ENCODE peak calls at places on chromosomes 16 and 17, in seven cellular contexts. V is Caco-2, U is HFF-Myc, Z is breast epithelium, Y is mucosa of descending colon, T is bronchial epithelial cell, G is ovary. F is an unnamed sample.

GRCh38 chr16:2031081-2031577 is 4.4 kb downstream of the NHERF2 start:
- DNase-seq in G (no peak), T (no peak), Z (no peak), Y (no peak), V (no peak), U (no peak), F (no peak)

GRCh38 chr16:47886631-47887415 is 269.0 kb downstream of the ABCC12 start:
- DNase-seq in Z (no peak), V (no peak), U (no peak), G (no peak), Y (no peak), T (peak), F (no peak)

GRCh38 chr16:12426122-12426521 is 377.6 kb downstream of the CPPED1 start:
- DNase-seq in T (no peak), V (no peak), U (peak), Y (no peak), Z (no peak), G (no peak), F (no peak)

GRCh38 chr17:40540448-40540847 is 24.8 kb downstream of the CCR7 start:
- DNase-seq in V (no peak), Y (no peak), Z (no peak), G (peak), T (no peak), U (no peak), F (peak)

GRCh38 chr17:17186051-17186450 is 20.1 kb downstream of the PLD6 start:
- DNase-seq in Z (no peak), Y (peak), V (peak), T (peak), G (no peak), U (no peak), F (no peak)

GRCh38 chr16:1807626-1808025 is 14.1 kb upstream of the IGFALS start:
- DNase-seq in Z (no peak), Y (no peak), T (no peak), U (no peak), G (no peak), V (no peak), F (no peak)

GRCh38 chr17:42329025-42329976 is 41.0 kb downstream of the STAT5A start:
- DNase-seq in V (peak), G (no peak), U (peak), T (peak), Y (peak), Z (no peak), F (no peak)

GRCh38 chr17:78997881-78998280 is 11.7 kb downstream of the CANT1 start:
- DNase-seq in G (peak), V (no peak), U (no peak), Z (no peak), T (no peak), Y (peak), F (peak)

GRCh38 chr16:55655709-55656694 is at the start of gene SLC6A2:
- DNase-seq in G (no peak), Z (no peak), T (no peak), V (no peak), Y (no peak), U (no peak), F (no peak)

GRCh38 chr17:65022751-65023421 is 33.7 kb downstream of the GNA13 start:
- DNase-seq in U (peak), Z (no peak), T (peak), V (no peak), Y (no peak), G (no peak), F (no peak)

GRCh38 chr17:10585529-10585928 is 36.1 kb upstream of the MYH2 start:
- DNase-seq in V (no peak), Z (no peak), G (no peak), Y (no peak), T (no peak), U (no peak), F (no peak)

GRCh38 chr17:40063034-40063765 is 435 bp downstream of the THRA start:
- DNase-seq in G (peak), U (no peak), Y (peak), Z (no peak), T (no peak), V (peak), F (peak)

GRCh38 chr17:31308372-31308905 is 5.4 kb downstream of the EVI2B start:
- DNase-seq in V (no peak), G (no peak), T (no peak), Z (no peak), U (no peak), Y (no peak), F (no peak)

GRCh38 chr16:2969545-2970521 is 685 bp downstream of the PAQR4 start:
- DNase-seq in Z (no peak), V (peak), G (no peak), T (peak), U (no peak), Y (peak), F (peak)

GRCh38 chr16:87295259-87295658 is 21.9 kb downstream of the C16orf95 start:
- DNase-seq in T (peak), Y (peak), Z (no peak), V (peak), G (no peak), U (no peak), F (no peak)

GRCh38 chr17:73309727-73310555 is 1.9 kb downstream of the CDC42EP4 start:
- DNase-seq in Z (no peak), G (no peak), T (no peak), V (peak), U (no peak), Y (peak), F (no peak)

GRCh38 chr17:77924757-77925336 is 33.7 kb upstream of the TNRC6C start:
- DNase-seq in U (no peak), V (no peak), Z (no peak), Y (peak), G (peak), T (no peak), F (peak)

GRCh38 chr17:31787857-31788570 is 71.0 kb downstream of the COPRS start:
- DNase-seq in T (peak), G (no peak), U (peak), Y (no peak), V (no peak), Z (no peak), F (peak)

GRCh38 chr16:50202926-50203624 is 50.0 kb downstream of the TENT4B start:
- DNase-seq in Y (peak), V (peak), Z (no peak), G (peak), U (peak), T (peak), F (no peak)

GRCh38 chr17:1259910-1260389 is 10.3 kb upstream of the BHLHA9 start:
- DNase-seq in G (no peak), T (no peak), V (no peak), U (no peak), Z (no peak), Y (no peak), F (no peak)

GRCh38 chr16:2466667-2467300 is 4.3 kb upstream of the NTN3 start:
- DNase-seq in G (no peak), Z (no peak), U (no peak), V (no peak), T (no peak), Y (no peak), F (no peak)

GRCh38 chr16:73396556-73396955 is 348.6 kb upstream of the ZFHX3 start:
- DNase-seq in G (no peak), V (no peak), T (no peak), Y (no peak), Z (no peak), U (no peak), F (no peak)

GRCh38 chr16:79390481-79391051 is 210.0 kb downstream of the MAF start:
- DNase-seq in Y (no peak), Z (no peak), T (no peak), U (no peak), G (no peak), V (no peak), F (no peak)

GRCh38 chr17:73909156-73909555 is 264.9 kb upstream of the SDK2 start:
- DNase-seq in G (no peak), Z (no peak), U (no peak), T (no peak), Y (no peak), V (no peak), F (no peak)

GRCh38 chr17:81403671-81404534 is 8.6 kb downstream of the BAHCC1 start:
- DNase-seq in Z (no peak), Y (no peak), G (peak), T (no peak), U (no peak), V (no peak), F (peak)

GRCh38 chr17:8821446-8822105 is 22.4 kb upstream of the MFSD6L start:
- DNase-seq in Y (no peak), G (no peak), Z (no peak), V (no peak), T (no peak), U (no peak), F (peak)

GRCh38 chr16:84505249-84506156 is 1.0 kb upstream of the MEAK7 start:
- DNase-seq in U (no peak), Y (no peak), V (no peak), G (no peak), T (no peak), Z (no peak), F (no peak)

GRCh38 chr16:886802-887731 is 83.7 kb downstream of the LMF1 start:
- DNase-seq in T (no peak), U (no peak), V (no peak), Y (no peak), Z (no peak), G (no peak), F (no peak)

GRCh38 chr17:81854974-81855774 is 5.2 kb downstream of the P4HB start:
- DNase-seq in U (no peak), V (no peak), Y (no peak), Z (no peak), T (peak), G (no peak), F (no peak)

GRCh38 chr17:27158390-27158789 is 135.5 kb upstream of the WSB1 start:
- DNase-seq in Y (no peak), U (no peak), Z (no peak), T (no peak), G (no peak), V (no peak), F (peak)

GRCh38 chr17:55870044-55870443 is 119.2 kb downstream of the PCTP start:
- DNase-seq in G (no peak), Z (no peak), U (no peak), V (no peak), T (no peak), Y (no peak), F (no peak)

GRCh38 chr17:4950757-4951204 is at the start of gene ENO3:
- DNase-seq in U (no peak), G (peak), Z (no peak), Y (peak), T (no peak), V (no peak), F (no peak)

GRCh38 chr17:4950075-4950756 is 703 bp upstream of the ENO3 start:
- DNase-seq in U (no peak), Y (peak), Z (no peak), G (peak), V (no peak), T (no peak), F (no peak)

GRCh38 chr17:4953461-4953961 is 2.6 kb downstream of the ENO3 start:
- DNase-seq in Y (no peak), T (no peak), G (no peak), U (no peak), Z (no peak), V (no peak), F (no peak)

GRCh38 chr17:4949321-4950074 is 1.2 kb upstream of the PFN1 start:
- DNase-seq in G (peak), Y (peak), T (peak), Z (peak), U (no peak), V (peak), F (peak)

DNA sequence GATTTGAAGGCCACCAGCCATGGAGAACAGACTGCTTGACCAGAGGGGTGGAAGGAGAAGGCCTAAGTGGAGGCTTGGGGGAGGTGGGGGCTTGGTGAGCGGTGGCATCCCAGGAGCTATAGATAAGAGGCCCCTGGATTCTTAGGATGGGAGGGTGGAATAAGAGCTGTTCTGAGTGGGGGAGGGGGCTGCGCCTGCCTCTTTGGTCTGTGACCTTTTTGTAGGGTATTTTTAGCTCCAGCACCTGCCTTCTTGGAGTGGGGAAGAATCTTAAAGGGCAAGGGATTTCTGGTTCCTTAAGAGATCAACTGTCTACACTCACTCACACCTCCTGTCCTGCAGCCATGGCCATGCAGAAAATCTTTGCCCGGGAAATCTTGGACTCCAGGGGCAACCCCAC is 567 bp downstream of the ENO3 start:
- DNase-seq in T (no peak), Y (no peak), G (no peak), Z (no peak), U (no peak), V (no peak), F (no peak)
- H3K4me3 ChIP-seq in T (no peak), Y (no peak), G (no peak), Z (no peak), U (no peak), V (no peak), F (no peak)

DNA sequence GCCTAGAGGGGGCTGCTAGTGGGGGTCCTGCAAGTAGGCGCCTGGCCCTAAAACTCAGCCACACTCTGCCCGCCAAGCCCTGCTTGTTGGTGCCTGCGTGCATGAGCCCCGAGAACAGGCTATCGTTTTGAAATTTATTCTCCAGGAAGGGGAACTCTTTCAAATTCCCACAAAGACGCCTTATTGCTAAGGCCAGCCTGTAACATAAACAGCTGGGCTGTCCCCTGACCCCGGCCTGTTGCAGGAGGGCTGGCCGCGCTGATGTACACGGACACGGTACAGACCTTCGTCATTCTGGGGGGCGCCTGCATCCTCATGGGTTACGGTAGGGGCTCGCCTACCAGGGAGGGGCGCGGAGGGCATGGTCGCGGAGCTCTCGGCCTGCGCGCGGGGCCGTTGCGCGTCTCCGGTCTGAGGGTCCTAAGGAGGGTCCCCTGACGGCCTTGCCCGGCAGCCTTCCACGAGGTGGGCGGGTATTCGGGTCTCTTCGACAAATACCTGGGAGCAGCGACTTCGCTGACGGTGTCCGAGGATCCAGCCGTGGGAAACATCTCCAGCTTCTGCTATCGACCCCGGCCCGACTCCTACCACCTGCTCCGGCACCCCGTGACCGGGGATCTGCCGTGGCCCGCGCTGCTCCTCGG is 4.3 kb downstream of the SLC5A2 start:
- DNase-seq in V (no peak), Z (no peak), T (no peak), Y (no peak), U (no peak), G (no peak), F (no peak)
- H3K4me3 ChIP-seq in V (peak), Z (peak), T (peak), Y (no peak), U (peak), G (peak), F (peak)

DNA sequence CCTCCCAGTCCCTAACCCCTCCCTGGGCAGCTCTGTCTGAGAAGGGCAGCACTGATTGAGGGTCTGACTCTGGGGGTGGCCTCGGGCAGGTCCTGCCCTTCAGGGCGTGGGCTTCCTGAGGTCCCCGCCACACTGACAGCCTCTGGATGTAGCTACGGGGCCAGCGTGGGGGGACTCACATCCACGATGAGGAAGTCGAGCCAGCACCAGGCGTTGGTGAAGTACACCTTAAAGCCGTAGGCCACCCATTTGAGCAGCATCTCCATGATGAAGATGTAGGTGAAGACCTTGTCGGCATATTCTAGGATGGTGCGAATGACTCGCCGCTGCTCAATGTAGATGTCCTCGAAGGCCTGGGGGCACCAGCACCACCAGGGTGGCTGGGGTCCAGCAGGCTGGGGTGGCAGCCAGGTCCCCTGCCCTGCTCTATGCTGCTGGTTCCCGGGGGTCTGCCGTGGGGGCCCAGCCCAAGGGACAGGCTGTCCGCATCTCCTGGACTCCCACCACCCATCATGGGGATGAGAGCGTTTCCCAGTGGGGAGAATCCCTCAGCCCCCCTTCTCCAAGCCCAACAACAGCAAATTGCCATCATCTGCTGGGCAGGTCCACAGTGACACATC is 15.7 kb upstream of the CD79B start:
- DNase-seq in T (no peak), U (no peak), G (no peak), Y (no peak), V (no peak), Z (no peak), F (no peak)
- H3K4me3 ChIP-seq in T (no peak), U (no peak), G (no peak), Y (no peak), V (no peak), Z (no peak), F (no peak)

GRCh38 chr17:36937001-36937960 is at the start of gene LHX1:
- DNase-seq in V (peak), Y (no peak), T (no peak), U (no peak), Z (no peak), G (no peak), F (no peak)
- H3K4me3 ChIP-seq in V (peak), Y (no peak), T (no peak), U (no peak), Z (peak), G (no peak), F (no peak)

DNA sequence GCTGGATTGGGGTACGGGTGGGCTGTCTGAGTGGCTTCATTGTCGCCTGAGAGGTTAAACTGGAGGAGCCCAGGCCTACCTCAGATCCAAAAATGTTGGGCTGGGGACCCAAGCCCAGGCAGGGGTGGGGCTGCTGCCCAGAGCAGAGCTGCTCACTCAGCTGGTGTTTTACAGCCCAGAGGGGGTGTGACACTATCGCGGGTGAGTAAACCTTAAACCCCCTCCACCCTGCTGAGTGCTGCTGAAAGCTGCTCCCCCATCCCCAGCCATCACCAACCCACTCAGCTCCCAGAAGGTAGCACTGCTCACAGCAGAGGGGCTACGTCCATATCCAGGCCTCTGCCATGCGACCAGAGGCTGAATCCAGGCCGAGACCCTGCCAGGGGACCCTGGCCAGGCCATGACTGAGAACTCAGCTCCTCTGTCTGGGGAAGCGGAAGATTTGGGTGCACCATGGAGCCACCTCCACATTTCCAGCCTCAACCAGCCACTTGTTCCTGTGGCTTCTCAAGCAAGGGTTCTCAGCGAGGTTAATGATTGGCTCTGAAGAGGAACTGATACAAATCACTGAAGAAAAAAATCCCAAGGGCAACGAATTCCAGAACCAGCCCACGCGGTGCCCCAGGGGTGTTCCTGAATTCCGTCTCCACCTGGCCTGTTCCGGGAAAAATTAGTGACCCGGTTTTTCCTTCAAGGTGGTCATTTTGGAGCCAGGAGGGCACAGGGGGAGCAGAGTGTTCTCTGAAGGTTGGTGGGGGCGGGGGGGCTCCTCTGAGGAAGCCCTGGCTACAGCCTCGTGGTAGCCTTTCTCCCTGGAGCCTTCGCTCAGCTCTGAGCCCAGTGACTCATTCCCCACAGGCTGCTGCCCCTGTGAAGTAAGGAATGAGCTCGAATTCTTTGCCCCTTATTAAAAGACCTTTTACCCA is 9.4 kb upstream of the SLC16A5 start:
- DNase-seq in G (no peak), U (no peak), V (peak), T (peak), Z (no peak), Y (no peak), F (no peak)
- H3K4me3 ChIP-seq in G (no peak), U (no peak), V (peak), T (no peak), Z (no peak), Y (no peak), F (peak)

DNA sequence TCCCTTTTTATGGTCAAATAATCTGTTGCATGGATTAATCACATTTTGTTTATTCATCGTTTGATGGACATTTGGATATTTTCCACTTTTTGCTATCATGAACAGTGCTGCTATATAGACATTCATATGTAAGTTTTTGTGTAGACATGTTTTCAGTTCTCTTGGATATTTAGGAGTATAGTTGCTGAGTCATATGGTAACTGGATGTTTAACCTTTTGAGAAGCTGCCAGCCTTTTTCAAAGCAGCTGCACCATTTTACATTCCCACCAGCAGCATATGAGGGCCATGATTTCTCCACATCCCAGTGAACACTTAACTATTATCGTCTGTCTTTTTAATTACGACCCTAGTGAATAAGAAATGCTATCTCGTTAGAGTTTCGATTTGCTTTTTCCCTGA is 10.0 kb downstream of the DNAJA3 start:
- DNase-seq in U (no peak), G (no peak), V (no peak), Y (no peak), Z (no peak), T (no peak), F (no peak)
- H3K4me3 ChIP-seq in U (no peak), G (no peak), V (no peak), Y (no peak), Z (no peak), T (no peak), F (no peak)

DNA sequence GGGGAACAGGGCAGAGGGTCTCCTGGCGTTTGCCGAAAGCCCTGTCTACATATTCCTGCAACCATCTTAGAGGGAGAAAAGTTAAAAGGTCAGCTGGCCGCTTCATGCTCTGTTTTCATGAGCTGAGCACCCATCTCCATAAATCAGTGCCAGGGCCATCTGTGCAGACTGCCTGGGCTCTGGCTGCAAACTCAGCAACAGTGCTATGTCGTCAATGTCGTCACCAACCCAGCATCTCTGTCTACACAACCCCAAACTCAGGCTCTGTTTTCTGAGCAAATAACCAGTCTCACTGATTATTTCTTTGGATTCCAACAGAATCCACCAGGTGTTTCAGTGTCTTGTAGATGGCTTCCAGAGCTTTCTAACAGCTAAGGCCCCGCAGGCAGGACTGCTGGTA is 65.0 kb downstream of the HS3ST2 start:
- DNase-seq in Y (no peak), G (no peak), T (no peak), Z (no peak), U (no peak), V (no peak), F (no peak)
- H3K4me3 ChIP-seq in Y (no peak), G (no peak), T (no peak), Z (no peak), U (no peak), V (no peak), F (no peak)

GRCh38 chr17:61403846-61404701 is 4.4 kb downstream of the TBX2 start:
- DNase-seq in Y (no peak), G (peak), T (peak), V (no peak), U (no peak), Z (no peak), F (no peak)
- H3K4me3 ChIP-seq in Y (no peak), G (peak), T (no peak), V (no peak), U (peak), Z (peak), F (peak)

F was measured in tibial artery.